ENCODE peak calls at places on chromosomes 12 and 14, in eight cellular contexts. One of them, this sample, is unnamed.

GRCh38 chr12:107379852-107380567 is 286.7 kb upstream of the CRY1 start:
- DNase-seq in breast epithelium: no peak
- DNase-seq in uterus: no peak
- DNase-seq in HCT116: peak; percentile 39
- DNase-seq in esophagus squamous epithelium: no peak
- DNase-seq in esophagus muscularis mucosa: no peak
- DNase-seq in endothelial cell of umbilical vein: no peak
- DNase-seq in tibial nerve: peak; percentile 11
- DNase-seq in this sample: no peak

GRCh38 chr12:3655331-3655900 is 97.5 kb downstream of the CRACR2A start:
- DNase-seq in breast epithelium: no peak
- DNase-seq in uterus: no peak
- DNase-seq in HCT116: no peak
- DNase-seq in esophagus squamous epithelium: no peak
- DNase-seq in esophagus muscularis mucosa: no peak
- DNase-seq in endothelial cell of umbilical vein: peak; percentile 4
- DNase-seq in tibial nerve: no peak
- DNase-seq in this sample: no peak

GRCh38 chr12:54024581-54024980 is 3.7 kb upstream of the HOXC6 start:
- DNase-seq in breast epithelium: peak; percentile 12
- DNase-seq in uterus: no peak
- DNase-seq in HCT116: no peak
- DNase-seq in esophagus squamous epithelium: no peak
- DNase-seq in esophagus muscularis mucosa: no peak
- DNase-seq in endothelial cell of umbilical vein: no peak
- DNase-seq in tibial nerve: no peak
- DNase-seq in this sample: no peak

GRCh38 chr12:1791104-1791927 is 29.0 kb upstream of the LRTM2 start:
- DNase-seq in breast epithelium: no peak
- DNase-seq in uterus: peak; percentile 75
- DNase-seq in HCT116: peak; percentile 38
- DNase-seq in esophagus squamous epithelium: no peak
- DNase-seq in esophagus muscularis mucosa: peak; percentile 93
- DNase-seq in endothelial cell of umbilical vein: peak; percentile 74
- DNase-seq in tibial nerve: peak; percentile 84
- DNase-seq in this sample: no peak

GRCh38 chr14:103224996-103225874 is 102.0 kb downstream of the TNFAIP2 start:
- DNase-seq in breast epithelium: no peak
- DNase-seq in uterus: no peak
- DNase-seq in HCT116: no peak
- DNase-seq in esophagus squamous epithelium: no peak
- DNase-seq in esophagus muscularis mucosa: no peak
- DNase-seq in endothelial cell of umbilical vein: no peak
- DNase-seq in tibial nerve: no peak
- DNase-seq in this sample: no peak

GRCh38 chr12:117151195-117152031 is 38.9 kb downstream of the FBXO21 start:
- DNase-seq in breast epithelium: no peak
- DNase-seq in uterus: peak; percentile 62
- DNase-seq in HCT116: peak; percentile 35
- DNase-seq in esophagus squamous epithelium: no peak
- DNase-seq in esophagus muscularis mucosa: peak; percentile 93
- DNase-seq in endothelial cell of umbilical vein: peak; percentile 67
- DNase-seq in tibial nerve: peak; percentile 78
- DNase-seq in this sample: no peak

GRCh38 chr14:91350813-91351507 is 66.7 kb downstream of the CCDC88C start:
- DNase-seq in breast epithelium: no peak
- DNase-seq in uterus: no peak
- DNase-seq in HCT116: no peak
- DNase-seq in esophagus squamous epithelium: no peak
- DNase-seq in esophagus muscularis mucosa: no peak
- DNase-seq in endothelial cell of umbilical vein: no peak
- DNase-seq in tibial nerve: no peak
- DNase-seq in this sample: no peak

GRCh38 chr12:70068743-70069142 is 174.5 kb upstream of the CNOT2 start:
- DNase-seq in breast epithelium: no peak
- DNase-seq in uterus: no peak
- DNase-seq in HCT116: no peak
- DNase-seq in esophagus squamous epithelium: no peak
- DNase-seq in esophagus muscularis mucosa: no peak
- DNase-seq in endothelial cell of umbilical vein: no peak
- DNase-seq in tibial nerve: no peak
- DNase-seq in this sample: no peak

GRCh38 chr12:7433276-7433822 is 10.6 kb downstream of the CD163L1 start:
- DNase-seq in breast epithelium: no peak
- DNase-seq in uterus: no peak
- DNase-seq in HCT116: peak; percentile 26
- DNase-seq in esophagus squamous epithelium: no peak
- DNase-seq in esophagus muscularis mucosa: no peak
- DNase-seq in endothelial cell of umbilical vein: peak; percentile 91
- DNase-seq in tibial nerve: no peak
- DNase-seq in this sample: no peak

GRCh38 chr12:123041811-123042655 is 61.6 kb downstream of the ARL6IP4 start:
- DNase-seq in breast epithelium: no peak
- DNase-seq in uterus: peak; percentile 32
- DNase-seq in HCT116: no peak
- DNase-seq in esophagus squamous epithelium: no peak
- DNase-seq in esophagus muscularis mucosa: no peak
- DNase-seq in endothelial cell of umbilical vein: no peak
- DNase-seq in tibial nerve: no peak
- DNase-seq in this sample: no peak

GRCh38 chr14:97878727-97879126 is 1081.5 kb downstream of the VRK1 start:
- DNase-seq in breast epithelium: no peak
- DNase-seq in uterus: peak; percentile 15
- DNase-seq in HCT116: no peak
- DNase-seq in esophagus squamous epithelium: no peak
- DNase-seq in esophagus muscularis mucosa: no peak
- DNase-seq in endothelial cell of umbilical vein: no peak
- DNase-seq in tibial nerve: peak; percentile 50
- DNase-seq in this sample: no peak

GRCh38 chr14:61470261-61470953 is 149.0 kb downstream of the PRKCH start:
- DNase-seq in breast epithelium: no peak
- DNase-seq in uterus: no peak
- DNase-seq in HCT116: no peak
- DNase-seq in esophagus squamous epithelium: no peak
- DNase-seq in esophagus muscularis mucosa: no peak
- DNase-seq in endothelial cell of umbilical vein: peak; percentile 82
- DNase-seq in tibial nerve: no peak
- DNase-seq in this sample: no peak

GRCh38 chr14:57061009-57061711 is 207.5 kb downstream of the EXOC5 start:
- DNase-seq in breast epithelium: no peak
- DNase-seq in uterus: no peak
- DNase-seq in HCT116: no peak
- DNase-seq in esophagus squamous epithelium: no peak
- DNase-seq in esophagus muscularis mucosa: no peak
- DNase-seq in endothelial cell of umbilical vein: no peak
- DNase-seq in tibial nerve: no peak
- DNase-seq in this sample: no peak

GRCh38 chr12:54008260-54008552 is 579 bp upstream of the HOXC8 start:
- DNase-seq in breast epithelium: no peak
- DNase-seq in uterus: no peak
- DNase-seq in HCT116: no peak
- DNase-seq in esophagus squamous epithelium: no peak
- DNase-seq in esophagus muscularis mucosa: no peak
- DNase-seq in endothelial cell of umbilical vein: no peak
- DNase-seq in tibial nerve: no peak
- DNase-seq in this sample: no peak

GRCh38 chr12:128671528-128672042 is 152.2 kb downstream of the SLC15A4 start:
- DNase-seq in breast epithelium: no peak
- DNase-seq in uterus: no peak
- DNase-seq in HCT116: no peak
- DNase-seq in esophagus squamous epithelium: no peak
- DNase-seq in esophagus muscularis mucosa: no peak
- DNase-seq in endothelial cell of umbilical vein: no peak
- DNase-seq in tibial nerve: no peak
- DNase-seq in this sample: no peak

GRCh38 chr12:128675576-128675975 is 148.2 kb downstream of the SLC15A4 start:
- DNase-seq in breast epithelium: no peak
- DNase-seq in uterus: no peak
- DNase-seq in HCT116: no peak
- DNase-seq in esophagus squamous epithelium: no peak
- DNase-seq in esophagus muscularis mucosa: no peak
- DNase-seq in endothelial cell of umbilical vein: no peak
- DNase-seq in tibial nerve: no peak
- DNase-seq in this sample: no peak

GRCh38 chr12:128672428-128672827 is 151.3 kb downstream of the SLC15A4 start:
- DNase-seq in breast epithelium: no peak
- DNase-seq in uterus: no peak
- DNase-seq in HCT116: no peak
- DNase-seq in esophagus squamous epithelium: no peak
- DNase-seq in esophagus muscularis mucosa: no peak
- DNase-seq in endothelial cell of umbilical vein: no peak
- DNase-seq in tibial nerve: no peak
- DNase-seq in this sample: no peak
- TF ChIP-seq POLR2A in breast epithelium: no peak
- TF ChIP-seq POLR2A in uterus: no peak
- TF ChIP-seq POLR2A in HCT116: no peak
- TF ChIP-seq POLR2A in esophagus squamous epithelium: no peak
- TF ChIP-seq POLR2A in esophagus muscularis mucosa: no peak
- TF ChIP-seq POLR2A in endothelial cell of umbilical vein: no peak
- TF ChIP-seq POLR2A in tibial nerve: no peak
- TF ChIP-seq POLR2A in this sample: no peak

GRCh38 chr14:95130545-95130944 is 26.8 kb downstream of the DICER1 start:
- DNase-seq in breast epithelium: no peak
- DNase-seq in uterus: no peak
- DNase-seq in HCT116: no peak
- DNase-seq in esophagus squamous epithelium: no peak
- DNase-seq in esophagus muscularis mucosa: no peak
- DNase-seq in endothelial cell of umbilical vein: no peak
- DNase-seq in tibial nerve: no peak
- DNase-seq in this sample: no peak

GRCh38 chr14:95127531-95127911 is 29.8 kb downstream of the DICER1 start:
- DNase-seq in breast epithelium: no peak
- DNase-seq in uterus: no peak
- DNase-seq in HCT116: no peak
- DNase-seq in esophagus squamous epithelium: no peak
- DNase-seq in esophagus muscularis mucosa: no peak
- DNase-seq in endothelial cell of umbilical vein: no peak
- DNase-seq in tibial nerve: no peak
- DNase-seq in this sample: no peak

GRCh38 chr14:95126906-95127530 is 30.3 kb downstream of the DICER1 start:
- DNase-seq in breast epithelium: no peak
- DNase-seq in uterus: no peak
- DNase-seq in HCT116: no peak
- DNase-seq in esophagus squamous epithelium: no peak
- DNase-seq in esophagus muscularis mucosa: no peak
- DNase-seq in endothelial cell of umbilical vein: no peak
- DNase-seq in tibial nerve: no peak
- DNase-seq in this sample: no peak

GRCh38 chr14:95125951-95126350 is 31.4 kb downstream of the DICER1 start:
- DNase-seq in breast epithelium: no peak
- DNase-seq in uterus: no peak
- DNase-seq in HCT116: no peak
- DNase-seq in esophagus squamous epithelium: no peak
- DNase-seq in esophagus muscularis mucosa: no peak
- DNase-seq in endothelial cell of umbilical vein: no peak
- DNase-seq in tibial nerve: no peak
- DNase-seq in this sample: no peak

DNA sequence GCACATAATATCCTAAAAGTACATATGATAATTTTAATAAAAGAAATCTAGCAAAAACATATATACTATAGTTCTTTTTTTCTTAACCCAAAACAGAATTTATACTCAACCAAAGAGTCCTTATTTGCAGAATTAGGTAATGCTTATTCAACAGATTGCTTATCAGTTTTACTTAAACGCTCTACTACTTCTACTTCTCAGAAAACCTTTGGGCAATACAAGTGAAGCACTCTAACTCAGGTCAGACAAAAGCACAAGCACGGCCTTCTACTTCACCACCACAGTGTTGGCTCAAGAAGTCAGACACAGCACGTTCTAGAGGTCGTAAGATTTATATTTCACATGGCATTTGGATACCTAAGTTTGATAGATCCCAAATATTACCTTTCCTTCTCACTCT is 29.2 kb downstream of the DICER1 start:
- DNase-seq in breast epithelium: no peak
- DNase-seq in uterus: no peak
- DNase-seq in HCT116: no peak
- DNase-seq in esophagus squamous epithelium: no peak
- DNase-seq in esophagus muscularis mucosa: no peak
- DNase-seq in endothelial cell of umbilical vein: no peak
- DNase-seq in tibial nerve: no peak
- DNase-seq in this sample: no peak
- TF ChIP-seq POLR2A in breast epithelium: no peak
- TF ChIP-seq POLR2A in uterus: no peak
- TF ChIP-seq POLR2A in HCT116: no peak
- TF ChIP-seq POLR2A in esophagus squamous epithelium: no peak
- TF ChIP-seq POLR2A in esophagus muscularis mucosa: no peak
- TF ChIP-seq POLR2A in endothelial cell of umbilical vein: no peak
- TF ChIP-seq POLR2A in tibial nerve: no peak
- TF ChIP-seq POLR2A in this sample: no peak

DNA sequence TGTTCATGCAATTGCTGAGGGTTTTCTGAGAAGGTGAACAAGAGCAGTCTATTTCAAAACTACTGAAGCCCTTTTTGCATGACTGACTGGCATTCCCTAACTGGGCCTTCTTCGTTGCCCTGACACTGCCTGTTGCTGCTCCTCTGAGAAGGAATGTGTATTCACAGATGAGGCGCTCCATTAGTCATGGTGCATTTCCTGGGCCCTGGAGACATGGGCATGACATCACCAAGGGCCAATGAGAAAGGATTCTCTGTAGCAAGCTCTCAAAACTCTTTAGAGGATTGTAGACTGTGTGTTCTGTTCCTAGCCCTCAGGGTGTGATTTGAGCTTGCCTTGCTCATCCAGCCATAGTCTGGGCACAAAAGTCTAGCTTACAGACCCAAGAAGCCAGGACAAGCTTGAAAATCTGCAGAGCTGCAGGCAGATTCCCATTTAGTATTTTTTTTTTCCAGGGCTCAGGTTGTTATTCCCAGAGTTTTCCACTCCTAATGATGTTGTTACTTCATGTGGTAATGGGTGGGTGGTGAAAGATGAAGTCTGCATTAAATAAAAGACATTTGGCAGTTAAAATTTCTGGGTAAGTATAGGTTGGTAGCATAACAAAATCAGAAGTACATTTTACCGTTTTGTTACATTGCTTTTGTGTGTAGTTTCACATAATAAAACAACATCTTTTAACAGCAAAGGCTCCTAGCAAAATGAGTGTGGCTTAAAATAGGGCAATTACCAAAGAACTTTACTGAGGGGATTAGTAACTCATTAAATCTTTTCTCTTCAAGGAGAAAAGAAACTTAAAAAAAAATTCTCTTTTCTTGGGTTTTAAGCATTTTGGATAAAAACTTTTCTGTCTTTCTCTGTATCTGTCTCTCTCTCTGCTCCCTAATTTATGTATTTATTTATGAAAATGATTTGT is 318.4 kb downstream of the RAD51B start:
- DNase-seq in breast epithelium: no peak
- DNase-seq in uterus: peak; percentile 73
- DNase-seq in HCT116: peak; percentile 84
- DNase-seq in esophagus squamous epithelium: no peak
- DNase-seq in esophagus muscularis mucosa: no peak
- DNase-seq in endothelial cell of umbilical vein: peak; percentile 12
- DNase-seq in tibial nerve: peak; percentile 26
- DNase-seq in this sample: no peak
- TF ChIP-seq POLR2A in breast epithelium: no peak
- TF ChIP-seq POLR2A in uterus: no peak
- TF ChIP-seq POLR2A in HCT116: no peak
- TF ChIP-seq POLR2A in esophagus squamous epithelium: no peak
- TF ChIP-seq POLR2A in esophagus muscularis mucosa: no peak
- TF ChIP-seq POLR2A in endothelial cell of umbilical vein: no peak
- TF ChIP-seq POLR2A in tibial nerve: no peak
- TF ChIP-seq POLR2A in this sample: no peak

DNA sequence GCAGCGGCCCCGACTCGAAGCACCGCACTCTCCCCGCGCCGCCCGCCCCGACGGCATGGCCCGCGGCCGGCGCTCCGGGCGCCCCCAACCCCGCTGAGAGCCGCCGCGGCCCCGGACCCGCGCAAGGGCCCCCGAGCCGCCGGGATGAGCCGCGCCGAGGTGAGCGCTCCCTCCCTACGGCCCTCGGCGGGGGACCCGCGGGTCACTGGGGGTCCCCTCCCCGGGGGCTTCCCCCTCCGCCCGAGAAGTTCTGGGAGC is 847 bp upstream of the SAMD4A start:
- DNase-seq in breast epithelium: no peak
- DNase-seq in uterus: no peak
- DNase-seq in HCT116: no peak
- DNase-seq in esophagus squamous epithelium: no peak
- DNase-seq in esophagus muscularis mucosa: no peak
- DNase-seq in endothelial cell of umbilical vein: no peak
- DNase-seq in tibial nerve: no peak
- DNase-seq in this sample: no peak
- TF ChIP-seq POLR2A in breast epithelium: no peak
- TF ChIP-seq POLR2A in uterus: no peak
- TF ChIP-seq POLR2A in HCT116: no peak
- TF ChIP-seq POLR2A in esophagus squamous epithelium: no peak
- TF ChIP-seq POLR2A in esophagus muscularis mucosa: no peak
- TF ChIP-seq POLR2A in endothelial cell of umbilical vein: no peak
- TF ChIP-seq POLR2A in tibial nerve: no peak
- TF ChIP-seq POLR2A in this sample: no peak

This sample was measured in GM12892.